ENCODE peak calls at places on chromosomes 16 and 17, in ten cellular contexts. One of them, this sample, is unnamed.

GRCh38 chr17:72116692-72117469 is 3.9 kb upstream of the SOX9 start:
- DNase-seq in COR-L47: no peak
- DNase-seq in activated T-cell treated with anti-CD3 and anti-CD28 coated beads, Interleukin-2, amount 50 U/mL, for 72 hours: no peak
- DNase-seq in iPS-NIHi11: no peak
- DNase-seq in ovary: no peak
- DNase-seq in H9: no peak
- DNase-seq in CD4-positive, alpha-beta T cell: no peak
- DNase-seq in Right ventricle myocardium superior: no peak
- DNase-seq in activated effector memory CD4-positive, alpha-beta T cell treated with anti-CD3 and anti-CD28 coated beads, Interleukin-2, amount 50 U/mL, for 16 hours: no peak
- DNase-seq in RPMI7951: no peak
- DNase-seq in this sample: no peak

GRCh38 chr16:72487283-72487682 is 315.3 kb upstream of the PMFBP1 start:
- DNase-seq in COR-L47: no peak
- DNase-seq in activated T-cell treated with anti-CD3 and anti-CD28 coated beads, Interleukin-2, amount 50 U/mL, for 72 hours: no peak
- DNase-seq in iPS-NIHi11: no peak
- DNase-seq in ovary: no peak
- DNase-seq in H9: no peak
- DNase-seq in CD4-positive, alpha-beta T cell: no peak
- DNase-seq in Right ventricle myocardium superior: no peak
- DNase-seq in activated effector memory CD4-positive, alpha-beta T cell treated with anti-CD3 and anti-CD28 coated beads, Interleukin-2, amount 50 U/mL, for 16 hours: no peak
- DNase-seq in RPMI7951: no peak
- DNase-seq in this sample: no peak

GRCh38 chr16:31471875-31472558 is at the start of gene TGFB1I1:
- DNase-seq in COR-L47: peak; percentile 0
- DNase-seq in activated T-cell treated with anti-CD3 and anti-CD28 coated beads, Interleukin-2, amount 50 U/mL, for 72 hours: no peak
- DNase-seq in iPS-NIHi11: peak; percentile 72
- DNase-seq in ovary: peak; percentile 85
- DNase-seq in H9: peak; percentile 50
- DNase-seq in CD4-positive, alpha-beta T cell: no peak
- DNase-seq in Right ventricle myocardium superior: peak; percentile 84
- DNase-seq in activated effector memory CD4-positive, alpha-beta T cell treated with anti-CD3 and anti-CD28 coated beads, Interleukin-2, amount 50 U/mL, for 16 hours: no peak
- DNase-seq in RPMI7951: peak; percentile 88
- DNase-seq in this sample: peak; percentile 45

GRCh38 chr17:43212641-43213490 is 1.2 kb downstream of the TMEM106A start:
- DNase-seq in COR-L47: no peak
- DNase-seq in activated T-cell treated with anti-CD3 and anti-CD28 coated beads, Interleukin-2, amount 50 U/mL, for 72 hours: no peak
- DNase-seq in iPS-NIHi11: no peak
- DNase-seq in ovary: no peak
- DNase-seq in H9: no peak
- DNase-seq in CD4-positive, alpha-beta T cell: no peak
- DNase-seq in Right ventricle myocardium superior: no peak
- DNase-seq in activated effector memory CD4-positive, alpha-beta T cell treated with anti-CD3 and anti-CD28 coated beads, Interleukin-2, amount 50 U/mL, for 16 hours: no peak
- DNase-seq in RPMI7951: peak; percentile 11
- DNase-seq in this sample: no peak

GRCh38 chr17:18045691-18046090 is 6.5 kb downstream of the GID4 start:
- DNase-seq in COR-L47: no peak
- DNase-seq in activated T-cell treated with anti-CD3 and anti-CD28 coated beads, Interleukin-2, amount 50 U/mL, for 72 hours: no peak
- DNase-seq in iPS-NIHi11: no peak
- DNase-seq in ovary: no peak
- DNase-seq in H9: no peak
- DNase-seq in CD4-positive, alpha-beta T cell: no peak
- DNase-seq in Right ventricle myocardium superior: no peak
- DNase-seq in activated effector memory CD4-positive, alpha-beta T cell treated with anti-CD3 and anti-CD28 coated beads, Interleukin-2, amount 50 U/mL, for 16 hours: no peak
- DNase-seq in RPMI7951: no peak
- DNase-seq in this sample: no peak

GRCh38 chr17:39196820-39197331 is 593 bp downstream of the CACNB1 start:
- DNase-seq in COR-L47: peak; percentile 30
- DNase-seq in activated T-cell treated with anti-CD3 and anti-CD28 coated beads, Interleukin-2, amount 50 U/mL, for 72 hours: no peak
- DNase-seq in iPS-NIHi11: peak; percentile 57
- DNase-seq in ovary: peak; percentile 52
- DNase-seq in H9: peak; percentile 73
- DNase-seq in CD4-positive, alpha-beta T cell: no peak
- DNase-seq in Right ventricle myocardium superior: no peak
- DNase-seq in activated effector memory CD4-positive, alpha-beta T cell treated with anti-CD3 and anti-CD28 coated beads, Interleukin-2, amount 50 U/mL, for 16 hours: no peak
- DNase-seq in RPMI7951: peak; percentile 58
- DNase-seq in this sample: peak; percentile 43

GRCh38 chr16:28163699-28164584 is 47.8 kb downstream of the XPO6 start:
- DNase-seq in COR-L47: no peak
- DNase-seq in activated T-cell treated with anti-CD3 and anti-CD28 coated beads, Interleukin-2, amount 50 U/mL, for 72 hours: no peak
- DNase-seq in iPS-NIHi11: no peak
- DNase-seq in ovary: no peak
- DNase-seq in H9: no peak
- DNase-seq in CD4-positive, alpha-beta T cell: no peak
- DNase-seq in Right ventricle myocardium superior: no peak
- DNase-seq in activated effector memory CD4-positive, alpha-beta T cell treated with anti-CD3 and anti-CD28 coated beads, Interleukin-2, amount 50 U/mL, for 16 hours: no peak
- DNase-seq in RPMI7951: no peak
- DNase-seq in this sample: no peak

GRCh38 chr16:53770641-53771040 is 66.7 kb downstream of the FTO start:
- DNase-seq in COR-L47: no peak
- DNase-seq in activated T-cell treated with anti-CD3 and anti-CD28 coated beads, Interleukin-2, amount 50 U/mL, for 72 hours: no peak
- DNase-seq in iPS-NIHi11: no peak
- DNase-seq in ovary: no peak
- DNase-seq in H9: no peak
- DNase-seq in CD4-positive, alpha-beta T cell: no peak
- DNase-seq in Right ventricle myocardium superior: no peak
- DNase-seq in activated effector memory CD4-positive, alpha-beta T cell treated with anti-CD3 and anti-CD28 coated beads, Interleukin-2, amount 50 U/mL, for 16 hours: no peak
- DNase-seq in RPMI7951: no peak
- DNase-seq in this sample: no peak

GRCh38 chr16:6160871-6161270 is 1063.3 kb upstream of the EEF2KMT start:
- DNase-seq in COR-L47: no peak
- DNase-seq in activated T-cell treated with anti-CD3 and anti-CD28 coated beads, Interleukin-2, amount 50 U/mL, for 72 hours: no peak
- DNase-seq in iPS-NIHi11: no peak
- DNase-seq in ovary: no peak
- DNase-seq in H9: no peak
- DNase-seq in CD4-positive, alpha-beta T cell: no peak
- DNase-seq in Right ventricle myocardium superior: no peak
- DNase-seq in activated effector memory CD4-positive, alpha-beta T cell treated with anti-CD3 and anti-CD28 coated beads, Interleukin-2, amount 50 U/mL, for 16 hours: no peak
- DNase-seq in RPMI7951: peak; percentile 87
- DNase-seq in this sample: peak; percentile 21

GRCh38 chr17:77786740-77787505 is 171.6 kb upstream of the TNRC6C start:
- DNase-seq in COR-L47: peak; percentile 82
- DNase-seq in activated T-cell treated with anti-CD3 and anti-CD28 coated beads, Interleukin-2, amount 50 U/mL, for 72 hours: no peak
- DNase-seq in iPS-NIHi11: peak; percentile 47
- DNase-seq in ovary: no peak
- DNase-seq in H9: peak; percentile 86
- DNase-seq in CD4-positive, alpha-beta T cell: no peak
- DNase-seq in Right ventricle myocardium superior: no peak
- DNase-seq in activated effector memory CD4-positive, alpha-beta T cell treated with anti-CD3 and anti-CD28 coated beads, Interleukin-2, amount 50 U/mL, for 16 hours: no peak
- DNase-seq in RPMI7951: no peak
- DNase-seq in this sample: no peak

GRCh38 chr17:35892091-35892637 is 12.0 kb upstream of the CCL5 start:
- DNase-seq in COR-L47: no peak
- DNase-seq in activated T-cell treated with anti-CD3 and anti-CD28 coated beads, Interleukin-2, amount 50 U/mL, for 72 hours: peak; percentile 49
- DNase-seq in iPS-NIHi11: no peak
- DNase-seq in ovary: no peak
- DNase-seq in H9: no peak
- DNase-seq in CD4-positive, alpha-beta T cell: no peak
- DNase-seq in Right ventricle myocardium superior: no peak
- DNase-seq in activated effector memory CD4-positive, alpha-beta T cell treated with anti-CD3 and anti-CD28 coated beads, Interleukin-2, amount 50 U/mL, for 16 hours: peak; percentile 80
- DNase-seq in RPMI7951: peak; percentile 33
- DNase-seq in this sample: no peak

GRCh38 chr16:2859686-2860265 is 1.8 kb upstream of the PRSS22 start:
- DNase-seq in COR-L47: no peak
- DNase-seq in activated T-cell treated with anti-CD3 and anti-CD28 coated beads, Interleukin-2, amount 50 U/mL, for 72 hours: no peak
- DNase-seq in iPS-NIHi11: no peak
- DNase-seq in ovary: no peak
- DNase-seq in H9: no peak
- DNase-seq in CD4-positive, alpha-beta T cell: no peak
- DNase-seq in Right ventricle myocardium superior: no peak
- DNase-seq in activated effector memory CD4-positive, alpha-beta T cell treated with anti-CD3 and anti-CD28 coated beads, Interleukin-2, amount 50 U/mL, for 16 hours: no peak
- DNase-seq in RPMI7951: no peak
- DNase-seq in this sample: no peak

GRCh38 chr17:14311979-14312378 is 11.1 kb downstream of the HS3ST3B1 start:
- DNase-seq in COR-L47: no peak
- DNase-seq in activated T-cell treated with anti-CD3 and anti-CD28 coated beads, Interleukin-2, amount 50 U/mL, for 72 hours: no peak
- DNase-seq in iPS-NIHi11: no peak
- DNase-seq in ovary: no peak
- DNase-seq in H9: peak; percentile 19
- DNase-seq in CD4-positive, alpha-beta T cell: no peak
- DNase-seq in Right ventricle myocardium superior: peak; percentile 56
- DNase-seq in activated effector memory CD4-positive, alpha-beta T cell treated with anti-CD3 and anti-CD28 coated beads, Interleukin-2, amount 50 U/mL, for 16 hours: no peak
- DNase-seq in RPMI7951: no peak
- DNase-seq in this sample: no peak

GRCh38 chr16:67959520-67959919 is 8.9 kb downstream of the SLC12A4 start:
- DNase-seq in COR-L47: no peak
- DNase-seq in activated T-cell treated with anti-CD3 and anti-CD28 coated beads, Interleukin-2, amount 50 U/mL, for 72 hours: no peak
- DNase-seq in iPS-NIHi11: no peak
- DNase-seq in ovary: peak; percentile 43
- DNase-seq in H9: no peak
- DNase-seq in CD4-positive, alpha-beta T cell: no peak
- DNase-seq in Right ventricle myocardium superior: peak; percentile 85
- DNase-seq in activated effector memory CD4-positive, alpha-beta T cell treated with anti-CD3 and anti-CD28 coated beads, Interleukin-2, amount 50 U/mL, for 16 hours: no peak
- DNase-seq in RPMI7951: peak; percentile 83
- DNase-seq in this sample: no peak

GRCh38 chr17:69516911-69517310 is 102.4 kb downstream of the MAP2K6 start:
- DNase-seq in COR-L47: no peak
- DNase-seq in activated T-cell treated with anti-CD3 and anti-CD28 coated beads, Interleukin-2, amount 50 U/mL, for 72 hours: no peak
- DNase-seq in iPS-NIHi11: no peak
- DNase-seq in ovary: no peak
- DNase-seq in H9: no peak
- DNase-seq in CD4-positive, alpha-beta T cell: no peak
- DNase-seq in Right ventricle myocardium superior: no peak
- DNase-seq in activated effector memory CD4-positive, alpha-beta T cell treated with anti-CD3 and anti-CD28 coated beads, Interleukin-2, amount 50 U/mL, for 16 hours: no peak
- DNase-seq in RPMI7951: no peak
- DNase-seq in this sample: no peak

GRCh38 chr16:70693231-70693671 is 7.4 kb upstream of the MTSS2 start:
- DNase-seq in COR-L47: no peak
- DNase-seq in activated T-cell treated with anti-CD3 and anti-CD28 coated beads, Interleukin-2, amount 50 U/mL, for 72 hours: no peak
- DNase-seq in iPS-NIHi11: no peak
- DNase-seq in ovary: peak; percentile 59
- DNase-seq in H9: no peak
- DNase-seq in CD4-positive, alpha-beta T cell: no peak
- DNase-seq in Right ventricle myocardium superior: peak; percentile 75
- DNase-seq in activated effector memory CD4-positive, alpha-beta T cell treated with anti-CD3 and anti-CD28 coated beads, Interleukin-2, amount 50 U/mL, for 16 hours: no peak
- DNase-seq in RPMI7951: peak; percentile 59
- DNase-seq in this sample: no peak

GRCh38 chr17:50903604-50904521 is 37.7 kb upstream of the TOB1 start:
- DNase-seq in COR-L47: no peak
- DNase-seq in activated T-cell treated with anti-CD3 and anti-CD28 coated beads, Interleukin-2, amount 50 U/mL, for 72 hours: peak; percentile 71
- DNase-seq in iPS-NIHi11: no peak
- DNase-seq in ovary: no peak
- DNase-seq in H9: no peak
- DNase-seq in CD4-positive, alpha-beta T cell: peak; percentile 36
- DNase-seq in Right ventricle myocardium superior: peak; percentile 2
- DNase-seq in activated effector memory CD4-positive, alpha-beta T cell treated with anti-CD3 and anti-CD28 coated beads, Interleukin-2, amount 50 U/mL, for 16 hours: peak; percentile 76
- DNase-seq in RPMI7951: no peak
- DNase-seq in this sample: no peak

GRCh38 chr17:55356440-55357328 is 65.0 kb downstream of the MMD start:
- DNase-seq in COR-L47: peak; percentile 58
- DNase-seq in activated T-cell treated with anti-CD3 and anti-CD28 coated beads, Interleukin-2, amount 50 U/mL, for 72 hours: peak; percentile 82
- DNase-seq in iPS-NIHi11: peak; percentile 88
- DNase-seq in ovary: peak; percentile 59
- DNase-seq in H9: peak; percentile 89
- DNase-seq in CD4-positive, alpha-beta T cell: peak; percentile 42
- DNase-seq in Right ventricle myocardium superior: peak; percentile 59
- DNase-seq in activated effector memory CD4-positive, alpha-beta T cell treated with anti-CD3 and anti-CD28 coated beads, Interleukin-2, amount 50 U/mL, for 16 hours: peak; percentile 86
- DNase-seq in RPMI7951: peak; percentile 62
- DNase-seq in this sample: peak; percentile 79

GRCh38 chr16:23516366-23517137 is 6.3 kb upstream of the GGA2 start:
- DNase-seq in COR-L47: no peak
- DNase-seq in activated T-cell treated with anti-CD3 and anti-CD28 coated beads, Interleukin-2, amount 50 U/mL, for 72 hours: no peak
- DNase-seq in iPS-NIHi11: no peak
- DNase-seq in ovary: no peak
- DNase-seq in H9: no peak
- DNase-seq in CD4-positive, alpha-beta T cell: no peak
- DNase-seq in Right ventricle myocardium superior: no peak
- DNase-seq in activated effector memory CD4-positive, alpha-beta T cell treated with anti-CD3 and anti-CD28 coated beads, Interleukin-2, amount 50 U/mL, for 16 hours: no peak
- DNase-seq in RPMI7951: no peak
- DNase-seq in this sample: no peak

GRCh38 chr17:7716901-7717755 is at the start of gene DNAH2:
- DNase-seq in COR-L47: peak; percentile 76
- DNase-seq in activated T-cell treated with anti-CD3 and anti-CD28 coated beads, Interleukin-2, amount 50 U/mL, for 72 hours: peak; percentile 61
- DNase-seq in iPS-NIHi11: peak; percentile 96
- DNase-seq in ovary: peak; percentile 84
- DNase-seq in H9: peak; percentile 98
- DNase-seq in CD4-positive, alpha-beta T cell: no peak
- DNase-seq in Right ventricle myocardium superior: peak; percentile 78
- DNase-seq in activated effector memory CD4-positive, alpha-beta T cell treated with anti-CD3 and anti-CD28 coated beads, Interleukin-2, amount 50 U/mL, for 16 hours: peak; percentile 76
- DNase-seq in RPMI7951: peak; percentile 89
- DNase-seq in this sample: peak; percentile 82

GRCh38 chr16:48421741-48422140 is 36.5 kb upstream of the SIAH1 start:
- DNase-seq in COR-L47: no peak
- DNase-seq in activated T-cell treated with anti-CD3 and anti-CD28 coated beads, Interleukin-2, amount 50 U/mL, for 72 hours: no peak
- DNase-seq in iPS-NIHi11: no peak
- DNase-seq in ovary: no peak
- DNase-seq in H9: no peak
- DNase-seq in CD4-positive, alpha-beta T cell: no peak
- DNase-seq in Right ventricle myocardium superior: no peak
- DNase-seq in activated effector memory CD4-positive, alpha-beta T cell treated with anti-CD3 and anti-CD28 coated beads, Interleukin-2, amount 50 U/mL, for 16 hours: no peak
- DNase-seq in RPMI7951: no peak
- DNase-seq in this sample: no peak

GRCh38 chr17:189444-189843 is 8.0 kb upstream of the DOC2B start:
- DNase-seq in COR-L47: no peak
- DNase-seq in activated T-cell treated with anti-CD3 and anti-CD28 coated beads, Interleukin-2, amount 50 U/mL, for 72 hours: no peak
- DNase-seq in iPS-NIHi11: no peak
- DNase-seq in ovary: no peak
- DNase-seq in H9: no peak
- DNase-seq in CD4-positive, alpha-beta T cell: no peak
- DNase-seq in Right ventricle myocardium superior: peak; percentile 27
- DNase-seq in activated effector memory CD4-positive, alpha-beta T cell treated with anti-CD3 and anti-CD28 coated beads, Interleukin-2, amount 50 U/mL, for 16 hours: no peak
- DNase-seq in RPMI7951: no peak
- DNase-seq in this sample: no peak

GRCh38 chr16:82736161-82736697 is 109.5 kb downstream of the CDH13 start:
- DNase-seq in COR-L47: no peak
- DNase-seq in activated T-cell treated with anti-CD3 and anti-CD28 coated beads, Interleukin-2, amount 50 U/mL, for 72 hours: no peak
- DNase-seq in iPS-NIHi11: no peak
- DNase-seq in ovary: no peak
- DNase-seq in H9: no peak
- DNase-seq in CD4-positive, alpha-beta T cell: no peak
- DNase-seq in Right ventricle myocardium superior: no peak
- DNase-seq in activated effector memory CD4-positive, alpha-beta T cell treated with anti-CD3 and anti-CD28 coated beads, Interleukin-2, amount 50 U/mL, for 16 hours: no peak
- DNase-seq in RPMI7951: no peak
- DNase-seq in this sample: no peak

GRCh38 chr16:17358846-17359245 is 111.9 kb downstream of the XYLT1 start:
- DNase-seq in COR-L47: no peak
- DNase-seq in activated T-cell treated with anti-CD3 and anti-CD28 coated beads, Interleukin-2, amount 50 U/mL, for 72 hours: no peak
- DNase-seq in iPS-NIHi11: no peak
- DNase-seq in ovary: no peak
- DNase-seq in H9: no peak
- DNase-seq in CD4-positive, alpha-beta T cell: no peak
- DNase-seq in Right ventricle myocardium superior: no peak
- DNase-seq in activated effector memory CD4-positive, alpha-beta T cell treated with anti-CD3 and anti-CD28 coated beads, Interleukin-2, amount 50 U/mL, for 16 hours: no peak
- DNase-seq in RPMI7951: peak; percentile 86
- DNase-seq in this sample: no peak

GRCh38 chr16:57889960-57890751 is 80.8 kb downstream of the CNGB1 start:
- DNase-seq in COR-L47: peak; percentile 59
- DNase-seq in activated T-cell treated with anti-CD3 and anti-CD28 coated beads, Interleukin-2, amount 50 U/mL, for 72 hours: no peak
- DNase-seq in iPS-NIHi11: no peak
- DNase-seq in ovary: no peak
- DNase-seq in H9: no peak
- DNase-seq in CD4-positive, alpha-beta T cell: no peak
- DNase-seq in Right ventricle myocardium superior: no peak
- DNase-seq in activated effector memory CD4-positive, alpha-beta T cell treated with anti-CD3 and anti-CD28 coated beads, Interleukin-2, amount 50 U/mL, for 16 hours: no peak
- DNase-seq in RPMI7951: peak; percentile 14
- DNase-seq in this sample: peak; percentile 50

GRCh38 chr17:82301916-82302497 is 15.4 kb downstream of the CD7 start:
- DNase-seq in COR-L47: no peak
- DNase-seq in activated T-cell treated with anti-CD3 and anti-CD28 coated beads, Interleukin-2, amount 50 U/mL, for 72 hours: peak; percentile 88
- DNase-seq in iPS-NIHi11: no peak
- DNase-seq in ovary: no peak
- DNase-seq in H9: no peak
- DNase-seq in CD4-positive, alpha-beta T cell: no peak
- DNase-seq in Right ventricle myocardium superior: no peak
- DNase-seq in activated effector memory CD4-positive, alpha-beta T cell treated with anti-CD3 and anti-CD28 coated beads, Interleukin-2, amount 50 U/mL, for 16 hours: peak; percentile 87
- DNase-seq in RPMI7951: no peak
- DNase-seq in this sample: no peak

GRCh38 chr16:68997564-68997963 is 107.9 kb upstream of the HAS3 start:
- DNase-seq in COR-L47: no peak
- DNase-seq in activated T-cell treated with anti-CD3 and anti-CD28 coated beads, Interleukin-2, amount 50 U/mL, for 72 hours: no peak
- DNase-seq in iPS-NIHi11: no peak
- DNase-seq in ovary: no peak
- DNase-seq in H9: no peak
- DNase-seq in CD4-positive, alpha-beta T cell: no peak
- DNase-seq in Right ventricle myocardium superior: no peak
- DNase-seq in activated effector memory CD4-positive, alpha-beta T cell treated with anti-CD3 and anti-CD28 coated beads, Interleukin-2, amount 50 U/mL, for 16 hours: no peak
- DNase-seq in RPMI7951: no peak
- DNase-seq in this sample: no peak

GRCh38 chr16:79897444-79898146 is 297.1 kb upstream of the MAF start:
- DNase-seq in COR-L47: no peak
- DNase-seq in activated T-cell treated with anti-CD3 and anti-CD28 coated beads, Interleukin-2, amount 50 U/mL, for 72 hours: no peak
- DNase-seq in iPS-NIHi11: no peak
- DNase-seq in ovary: no peak
- DNase-seq in H9: no peak
- DNase-seq in CD4-positive, alpha-beta T cell: no peak
- DNase-seq in Right ventricle myocardium superior: no peak
- DNase-seq in activated effector memory CD4-positive, alpha-beta T cell treated with anti-CD3 and anti-CD28 coated beads, Interleukin-2, amount 50 U/mL, for 16 hours: no peak
- DNase-seq in RPMI7951: peak; percentile 75
- DNase-seq in this sample: no peak

This sample was measured in H4.